ENCODE peak calls at places on chromosomes 13 and 19, in five cellular contexts. J is stimulated activated CD4-positive, alpha-beta T cell treated with anti-CD3 and anti-CD28 coated beads, Interleukin-4, amount 100 ng/mL, for 4 hours; Y is ureter; Q is ascending aorta; Z is LHCN-M2. L is an unnamed sample.

GRCh38 chr19:38034153-38034835 is 127.3 kb downstream of the SIPA1L3 start:
- DNase-seq in J (no peak), Y (no peak), Q (no peak), Z (no peak), L (no peak)

GRCh38 chr13:93775507-93776108 is 549.0 kb downstream of the GPC6 start:
- DNase-seq in J (no peak), Y (no peak), Q (no peak), Z (peak), L (peak)

GRCh38 chr13:106033634-106034033 is 501.8 kb downstream of the EFNB2 start:
- DNase-seq in J (no peak), Y (no peak), Q (no peak), Z (peak), L (peak)

GRCh38 chr13:27919934-27920676 is at the start of gene PDX1:
- DNase-seq in J (no peak), Y (no peak), Q (no peak), Z (no peak), L (no peak)

GRCh38 chr19:44573647-44574046 is 39.7 kb upstream of the IGSF23 start:
- DNase-seq in J (no peak), Y (no peak), Q (no peak), Z (no peak), L (no peak)

GRCh38 chr13:29507356-29507755 is 88.1 kb downstream of the SLC7A1 start:
- DNase-seq in J (no peak), Y (no peak), Q (no peak), Z (peak), L (no peak)

GRCh38 chr13:109840201-109840892 is 54.0 kb upstream of the IRS2 start:
- DNase-seq in J (peak), Y (no peak), Q (no peak), Z (peak), L (peak)

GRCh38 chr19:33906578-33907335 is 110.1 kb downstream of the KCTD15 start:
- DNase-seq in J (no peak), Y (peak), Q (no peak), Z (no peak), L (no peak)

GRCh38 chr19:41646589-41647204 is 19.8 kb upstream of the CEACAM4 start:
- DNase-seq in J (peak), Y (no peak), Q (no peak), Z (peak), L (peak)